ENCODE peak calls at places on chromosomes 2 and 18, in seven cellular contexts. One of them, this sample, is unnamed.

GRCh38 chr2:72994282-72994990 is 77.1 kb downstream of the SFXN5 start:
- DNase-seq in HEK293T: no peak
- DNase-seq in left ventricle myocardium inferior: no peak
- DNase-seq in bronchial epithelial cell: no peak
- DNase-seq in ACHN: no peak
- DNase-seq in KG1: no peak
- DNase-seq in activated effector memory CD4-positive, alpha-beta T cell treated with Interleukin-2 at 50 U/mL for 16 hours: no peak
- DNase-seq in this sample: no peak

GRCh38 chr2:23435250-23436035 is 50.5 kb downstream of the KLHL29 start:
- DNase-seq in HEK293T: no peak
- DNase-seq in left ventricle myocardium inferior: no peak
- DNase-seq in bronchial epithelial cell: no peak
- DNase-seq in ACHN: no peak
- DNase-seq in KG1: no peak
- DNase-seq in activated effector memory CD4-positive, alpha-beta T cell treated with Interleukin-2 at 50 U/mL for 16 hours: no peak
- DNase-seq in this sample: no peak

GRCh38 chr18:77101410-77102245 is 31.0 kb downstream of the MBP start:
- DNase-seq in HEK293T: no peak
- DNase-seq in left ventricle myocardium inferior: peak
- DNase-seq in bronchial epithelial cell: peak
- DNase-seq in ACHN: peak
- DNase-seq in KG1: no peak
- DNase-seq in activated effector memory CD4-positive, alpha-beta T cell treated with Interleukin-2 at 50 U/mL for 16 hours: no peak
- DNase-seq in this sample: peak

GRCh38 chr2:221318751-221319150 is 253.4 kb downstream of the EPHA4 start:
- DNase-seq in HEK293T: no peak
- DNase-seq in left ventricle myocardium inferior: no peak
- DNase-seq in bronchial epithelial cell: no peak
- DNase-seq in ACHN: no peak
- DNase-seq in KG1: no peak
- DNase-seq in activated effector memory CD4-positive, alpha-beta T cell treated with Interleukin-2 at 50 U/mL for 16 hours: no peak
- DNase-seq in this sample: no peak

GRCh38 chr2:234958311-234958710 is 6.5 kb downstream of the SH3BP4 start:
- DNase-seq in HEK293T: no peak
- DNase-seq in left ventricle myocardium inferior: no peak
- DNase-seq in bronchial epithelial cell: no peak
- DNase-seq in ACHN: no peak
- DNase-seq in KG1: no peak
- DNase-seq in activated effector memory CD4-positive, alpha-beta T cell treated with Interleukin-2 at 50 U/mL for 16 hours: no peak
- DNase-seq in this sample: no peak

GRCh38 chr18:61079714-61080113 is 253.5 kb upstream of the CDH20 start:
- DNase-seq in HEK293T: no peak
- DNase-seq in left ventricle myocardium inferior: no peak
- DNase-seq in bronchial epithelial cell: no peak
- DNase-seq in ACHN: no peak
- DNase-seq in KG1: no peak
- DNase-seq in activated effector memory CD4-positive, alpha-beta T cell treated with Interleukin-2 at 50 U/mL for 16 hours: no peak
- DNase-seq in this sample: no peak

GRCh38 chr2:42105330-42106256 is 57.8 kb downstream of the PKDCC start:
- DNase-seq in HEK293T: no peak
- DNase-seq in left ventricle myocardium inferior: peak
- DNase-seq in bronchial epithelial cell: no peak
- DNase-seq in ACHN: no peak
- DNase-seq in KG1: no peak
- DNase-seq in activated effector memory CD4-positive, alpha-beta T cell treated with Interleukin-2 at 50 U/mL for 16 hours: peak
- DNase-seq in this sample: peak

GRCh38 chr2:179558010-179558911 is 293.6 kb upstream of the SESTD1 start:
- DNase-seq in HEK293T: no peak
- DNase-seq in left ventricle myocardium inferior: no peak
- DNase-seq in bronchial epithelial cell: no peak
- DNase-seq in ACHN: no peak
- DNase-seq in KG1: no peak
- DNase-seq in activated effector memory CD4-positive, alpha-beta T cell treated with Interleukin-2 at 50 U/mL for 16 hours: no peak
- DNase-seq in this sample: no peak

GRCh38 chr2:229133155-229133772 is 137.8 kb downstream of the PID1 start:
- DNase-seq in HEK293T: peak
- DNase-seq in left ventricle myocardium inferior: no peak
- DNase-seq in bronchial epithelial cell: peak
- DNase-seq in ACHN: peak
- DNase-seq in KG1: no peak
- DNase-seq in activated effector memory CD4-positive, alpha-beta T cell treated with Interleukin-2 at 50 U/mL for 16 hours: no peak
- DNase-seq in this sample: no peak

GRCh38 chr2:239369631-239370161 is 31.1 kb downstream of the HDAC4 start:
- DNase-seq in HEK293T: no peak
- DNase-seq in left ventricle myocardium inferior: no peak
- DNase-seq in bronchial epithelial cell: no peak
- DNase-seq in ACHN: no peak
- DNase-seq in KG1: no peak
- DNase-seq in activated effector memory CD4-positive, alpha-beta T cell treated with Interleukin-2 at 50 U/mL for 16 hours: peak
- DNase-seq in this sample: peak

GRCh38 chr2:113084249-113085000 is 16.7 kb downstream of the IL1F10 start:
- DNase-seq in HEK293T: no peak
- DNase-seq in left ventricle myocardium inferior: no peak
- DNase-seq in bronchial epithelial cell: peak
- DNase-seq in ACHN: peak
- DNase-seq in KG1: peak
- DNase-seq in activated effector memory CD4-positive, alpha-beta T cell treated with Interleukin-2 at 50 U/mL for 16 hours: no peak
- DNase-seq in this sample: no peak

GRCh38 chr18:49784427-49785185 is 28.7 kb downstream of the ACAA2 start:
- DNase-seq in HEK293T: no peak
- DNase-seq in left ventricle myocardium inferior: no peak
- DNase-seq in bronchial epithelial cell: peak
- DNase-seq in ACHN: no peak
- DNase-seq in KG1: no peak
- DNase-seq in activated effector memory CD4-positive, alpha-beta T cell treated with Interleukin-2 at 50 U/mL for 16 hours: no peak
- DNase-seq in this sample: no peak

GRCh38 chr18:76459687-76460350 is 35.2 kb downstream of the ZNF516 start:
- DNase-seq in HEK293T: no peak
- DNase-seq in left ventricle myocardium inferior: no peak
- DNase-seq in bronchial epithelial cell: peak
- DNase-seq in ACHN: peak
- DNase-seq in KG1: no peak
- DNase-seq in activated effector memory CD4-positive, alpha-beta T cell treated with Interleukin-2 at 50 U/mL for 16 hours: no peak
- DNase-seq in this sample: no peak

GRCh38 chr18:57210101-57210661 is 63.3 kb downstream of the BOD1L2 start:
- DNase-seq in HEK293T: peak
- DNase-seq in left ventricle myocardium inferior: peak
- DNase-seq in bronchial epithelial cell: peak
- DNase-seq in ACHN: peak
- DNase-seq in KG1: no peak
- DNase-seq in activated effector memory CD4-positive, alpha-beta T cell treated with Interleukin-2 at 50 U/mL for 16 hours: no peak
- DNase-seq in this sample: no peak

GRCh38 chr2:133705287-133705686 is 137.0 kb upstream of the NCKAP5 start:
- DNase-seq in HEK293T: no peak
- DNase-seq in left ventricle myocardium inferior: no peak
- DNase-seq in bronchial epithelial cell: no peak
- DNase-seq in ACHN: no peak
- DNase-seq in KG1: no peak
- DNase-seq in activated effector memory CD4-positive, alpha-beta T cell treated with Interleukin-2 at 50 U/mL for 16 hours: no peak
- DNase-seq in this sample: no peak

GRCh38 chr2:207166039-207166348 is 246 bp upstream of the KLF7 start:
- DNase-seq in HEK293T: peak
- DNase-seq in left ventricle myocardium inferior: peak
- DNase-seq in bronchial epithelial cell: peak
- DNase-seq in ACHN: peak
- DNase-seq in KG1: peak
- DNase-seq in activated effector memory CD4-positive, alpha-beta T cell treated with Interleukin-2 at 50 U/mL for 16 hours: peak
- DNase-seq in this sample: peak

GRCh38 chr2:198374375-198375072 is 570.1 kb downstream of the PLCL1 start:
- DNase-seq in HEK293T: peak
- DNase-seq in left ventricle myocardium inferior: no peak
- DNase-seq in bronchial epithelial cell: peak
- DNase-seq in ACHN: peak
- DNase-seq in KG1: peak
- DNase-seq in activated effector memory CD4-positive, alpha-beta T cell treated with Interleukin-2 at 50 U/mL for 16 hours: no peak
- DNase-seq in this sample: no peak

GRCh38 chr2:143974262-143974661 is 545.7 kb downstream of the ZEB2 start:
- DNase-seq in HEK293T: no peak
- DNase-seq in left ventricle myocardium inferior: no peak
- DNase-seq in bronchial epithelial cell: peak
- DNase-seq in ACHN: no peak
- DNase-seq in KG1: no peak
- DNase-seq in activated effector memory CD4-positive, alpha-beta T cell treated with Interleukin-2 at 50 U/mL for 16 hours: no peak
- DNase-seq in this sample: no peak

GRCh38 chr18:79493211-79493800 is 97.6 kb downstream of the NFATC1 start:
- DNase-seq in HEK293T: no peak
- DNase-seq in left ventricle myocardium inferior: peak
- DNase-seq in bronchial epithelial cell: no peak
- DNase-seq in ACHN: no peak
- DNase-seq in KG1: no peak
- DNase-seq in activated effector memory CD4-positive, alpha-beta T cell treated with Interleukin-2 at 50 U/mL for 16 hours: no peak
- DNase-seq in this sample: no peak

GRCh38 chr18:24534271-24534670 is 73.8 kb downstream of the HRH4 start:
- DNase-seq in HEK293T: no peak
- DNase-seq in left ventricle myocardium inferior: no peak
- DNase-seq in bronchial epithelial cell: no peak
- DNase-seq in ACHN: no peak
- DNase-seq in KG1: no peak
- DNase-seq in activated effector memory CD4-positive, alpha-beta T cell treated with Interleukin-2 at 50 U/mL for 16 hours: no peak
- DNase-seq in this sample: no peak

GRCh38 chr2:13106302-13106701 is 389.6 kb downstream of the TRIB2 start:
- DNase-seq in HEK293T: no peak
- DNase-seq in left ventricle myocardium inferior: no peak
- DNase-seq in bronchial epithelial cell: no peak
- DNase-seq in ACHN: no peak
- DNase-seq in KG1: no peak
- DNase-seq in activated effector memory CD4-positive, alpha-beta T cell treated with Interleukin-2 at 50 U/mL for 16 hours: no peak
- DNase-seq in this sample: no peak